ENCODE peak calls at places on chromosomes 7 and 10, in six cellular contexts. One of them, this sample, is unnamed.

GRCh38 chr7:12709731-12710502 is 22.5 kb downstream of the ARL4A start:
- DNase-seq in heart left ventricle: no peak
- DNase-seq in endothelial cell of umbilical vein: no peak
- DNase-seq in esophagus muscularis mucosa: no peak
- DNase-seq in spleen: no peak
- DNase-seq in testis: no peak
- DNase-seq in this sample: no peak

GRCh38 chr10:87519582-87519981 is 14.9 kb downstream of the MINPP1 start:
- DNase-seq in endothelial cell of umbilical vein: no peak
- DNase-seq in esophagus muscularis mucosa: no peak
- DNase-seq in spleen: no peak
- DNase-seq in testis: no peak
- DNase-seq in heart left ventricle: no peak
- DNase-seq in this sample: no peak

GRCh38 chr7:2613926-2614613 is 17.7 kb upstream of the TTYH3 start:
- DNase-seq in esophagus muscularis mucosa: no peak
- DNase-seq in testis: peak
- DNase-seq in endothelial cell of umbilical vein: no peak
- DNase-seq in heart left ventricle: peak
- DNase-seq in spleen: no peak
- DNase-seq in this sample: no peak

GRCh38 chr7:63925626-63926460 is 72.8 kb upstream of the ZNF722 start:
- DNase-seq in heart left ventricle: peak
- DNase-seq in testis: peak
- DNase-seq in endothelial cell of umbilical vein: no peak
- DNase-seq in esophagus muscularis mucosa: peak
- DNase-seq in spleen: peak
- DNase-seq in this sample: no peak

GRCh38 chr7:112594397-112594796 is 113.6 kb downstream of the LSMEM1 start:
- DNase-seq in testis: no peak
- DNase-seq in spleen: no peak
- DNase-seq in esophagus muscularis mucosa: no peak
- DNase-seq in endothelial cell of umbilical vein: no peak
- DNase-seq in heart left ventricle: no peak
- DNase-seq in this sample: no peak

GRCh38 chr7:116569737-116570136 is 44.9 kb downstream of the CAV1 start:
- DNase-seq in testis: no peak
- DNase-seq in heart left ventricle: no peak
- DNase-seq in endothelial cell of umbilical vein: no peak
- DNase-seq in spleen: no peak
- DNase-seq in esophagus muscularis mucosa: no peak
- DNase-seq in this sample: no peak

GRCh38 chr10:78976825-78977760 is 91.7 kb upstream of the ZMIZ1 start:
- DNase-seq in heart left ventricle: peak
- DNase-seq in endothelial cell of umbilical vein: no peak
- DNase-seq in esophagus muscularis mucosa: no peak
- DNase-seq in spleen: no peak
- DNase-seq in testis: no peak
- DNase-seq in this sample: no peak

GRCh38 chr7:98229441-98229840 is 18.2 kb downstream of the BHLHA15 start:
- DNase-seq in endothelial cell of umbilical vein: no peak
- DNase-seq in testis: no peak
- DNase-seq in esophagus muscularis mucosa: no peak
- DNase-seq in spleen: no peak
- DNase-seq in heart left ventricle: no peak
- DNase-seq in this sample: no peak

GRCh38 chr10:78980815-78981214 is 88.0 kb upstream of the ZMIZ1 start:
- DNase-seq in heart left ventricle: no peak
- DNase-seq in testis: no peak
- DNase-seq in spleen: no peak
- DNase-seq in endothelial cell of umbilical vein: no peak
- DNase-seq in esophagus muscularis mucosa: no peak
- DNase-seq in this sample: no peak

GRCh38 chr10:113060221-113061053 is 110.4 kb downstream of the TCF7L2 start:
- DNase-seq in heart left ventricle: peak
- DNase-seq in endothelial cell of umbilical vein: peak
- DNase-seq in esophagus muscularis mucosa: no peak
- DNase-seq in testis: peak
- DNase-seq in spleen: no peak
- DNase-seq in this sample: no peak

GRCh38 chr7:73570977-73571376 is 7.4 kb downstream of the TBL2 start:
- DNase-seq in endothelial cell of umbilical vein: no peak
- DNase-seq in spleen: peak
- DNase-seq in heart left ventricle: no peak
- DNase-seq in esophagus muscularis mucosa: no peak
- DNase-seq in testis: no peak
- DNase-seq in this sample: no peak

GRCh38 chr10:114548662-114549061 is 109.4 kb downstream of the ABLIM1 start:
- DNase-seq in testis: peak
- DNase-seq in endothelial cell of umbilical vein: peak
- DNase-seq in esophagus muscularis mucosa: no peak
- DNase-seq in heart left ventricle: peak
- DNase-seq in spleen: no peak
- DNase-seq in this sample: no peak

GRCh38 chr7:45402480-45403218 is 171.5 kb upstream of the ADCY1 start:
- DNase-seq in testis: no peak
- DNase-seq in esophagus muscularis mucosa: no peak
- DNase-seq in heart left ventricle: no peak
- DNase-seq in endothelial cell of umbilical vein: no peak
- DNase-seq in spleen: no peak
- DNase-seq in this sample: no peak

GRCh38 chr7:55150166-55150565 is 131.3 kb downstream of the EGFR start:
- DNase-seq in heart left ventricle: no peak
- DNase-seq in esophagus muscularis mucosa: no peak
- DNase-seq in endothelial cell of umbilical vein: no peak
- DNase-seq in spleen: peak
- DNase-seq in testis: no peak
- DNase-seq in this sample: no peak

GRCh38 chr10:76337641-76338040 is 906.2 kb downstream of the LRMDA start:
- DNase-seq in endothelial cell of umbilical vein: peak
- DNase-seq in testis: no peak
- DNase-seq in spleen: no peak
- DNase-seq in esophagus muscularis mucosa: no peak
- DNase-seq in heart left ventricle: no peak
- DNase-seq in this sample: no peak

GRCh38 chr7:44393238-44394111 is 68.1 kb upstream of the CAMK2B start:
- DNase-seq in testis: peak
- DNase-seq in endothelial cell of umbilical vein: no peak
- DNase-seq in heart left ventricle: no peak
- DNase-seq in esophagus muscularis mucosa: peak
- DNase-seq in spleen: no peak
- DNase-seq in this sample: peak

GRCh38 chr10:99429521-99430095 is 816 bp downstream of the GOT1 start:
- DNase-seq in endothelial cell of umbilical vein: no peak
- DNase-seq in esophagus muscularis mucosa: no peak
- DNase-seq in spleen: no peak
- DNase-seq in testis: no peak
- DNase-seq in heart left ventricle: no peak
- DNase-seq in this sample: no peak

GRCh38 chr10:86888585-86889381 is 68.6 kb downstream of the MMRN2 start:
- DNase-seq in endothelial cell of umbilical vein: peak
- DNase-seq in spleen: no peak
- DNase-seq in testis: no peak
- DNase-seq in heart left ventricle: no peak
- DNase-seq in esophagus muscularis mucosa: no peak
- DNase-seq in this sample: no peak

GRCh38 chr10:89426230-89426868 is 12.0 kb downstream of the IFIT5 start:
- DNase-seq in heart left ventricle: no peak
- DNase-seq in spleen: no peak
- DNase-seq in testis: no peak
- DNase-seq in esophagus muscularis mucosa: no peak
- DNase-seq in endothelial cell of umbilical vein: peak
- DNase-seq in this sample: no peak

GRCh38 chr10:1870491-1870890 is 133.2 kb upstream of the ADARB2 start:
- DNase-seq in endothelial cell of umbilical vein: no peak
- DNase-seq in esophagus muscularis mucosa: peak
- DNase-seq in testis: no peak
- DNase-seq in spleen: no peak
- DNase-seq in heart left ventricle: no peak
- DNase-seq in this sample: no peak

GRCh38 chr7:131605280-131605878 is 49.0 kb upstream of the PODXL start:
- DNase-seq in heart left ventricle: no peak
- DNase-seq in endothelial cell of umbilical vein: no peak
- DNase-seq in testis: no peak
- DNase-seq in spleen: no peak
- DNase-seq in esophagus muscularis mucosa: no peak
- DNase-seq in this sample: no peak

GRCh38 chr7:6160191-6160623 is 112.2 kb downstream of the CYTH3 start:
- DNase-seq in heart left ventricle: peak
- DNase-seq in endothelial cell of umbilical vein: peak
- DNase-seq in esophagus muscularis mucosa: no peak
- DNase-seq in testis: peak
- DNase-seq in spleen: no peak
- DNase-seq in this sample: no peak

GRCh38 chr7:142329062-142329788 is 71.4 kb upstream of the PRSS58 start:
- DNase-seq in testis: no peak
- DNase-seq in endothelial cell of umbilical vein: no peak
- DNase-seq in esophagus muscularis mucosa: no peak
- DNase-seq in heart left ventricle: no peak
- DNase-seq in spleen: no peak
- DNase-seq in this sample: no peak

GRCh38 chr10:31401287-31401686 is 82.3 kb downstream of the ZEB1 start:
- DNase-seq in spleen: no peak
- DNase-seq in endothelial cell of umbilical vein: no peak
- DNase-seq in esophagus muscularis mucosa: no peak
- DNase-seq in heart left ventricle: no peak
- DNase-seq in testis: no peak
- DNase-seq in this sample: no peak

GRCh38 chr10:78852856-78853255 is 215.9 kb upstream of the ZMIZ1 start:
- DNase-seq in esophagus muscularis mucosa: no peak
- DNase-seq in endothelial cell of umbilical vein: peak
- DNase-seq in testis: peak
- DNase-seq in spleen: no peak
- DNase-seq in heart left ventricle: no peak
- DNase-seq in this sample: no peak

GRCh38 chr10:79947787-79948424 is 999 bp downstream of the SFTPD start:
- DNase-seq in testis: no peak
- DNase-seq in heart left ventricle: no peak
- DNase-seq in spleen: no peak
- DNase-seq in esophagus muscularis mucosa: peak
- DNase-seq in endothelial cell of umbilical vein: no peak
- DNase-seq in this sample: peak

DNA sequence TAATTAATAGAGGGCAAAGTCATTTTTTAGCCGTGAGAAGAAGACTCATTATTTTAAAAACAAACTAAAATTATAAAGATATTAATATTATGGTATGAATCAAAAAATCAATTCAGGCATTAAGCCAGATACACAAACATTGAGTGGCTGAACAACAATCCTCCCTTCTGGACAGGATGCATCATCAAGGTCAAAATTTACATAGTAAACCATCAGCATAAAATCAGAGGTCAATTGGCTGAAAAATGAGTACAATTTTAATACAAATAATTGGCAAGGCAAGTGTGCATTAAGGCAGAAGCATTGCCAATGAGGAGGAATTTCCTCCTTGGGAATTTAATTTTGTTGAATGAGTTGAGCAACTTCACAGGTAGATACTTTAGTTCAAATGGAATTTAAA is 108.2 kb downstream of the PCLO start:
- DNase-seq in heart left ventricle: no peak
- DNase-seq in spleen: no peak
- DNase-seq in testis: no peak
- DNase-seq in esophagus muscularis mucosa: no peak
- DNase-seq in endothelial cell of umbilical vein: no peak
- DNase-seq in this sample: no peak
- TF ChIP-seq POLR2A in heart left ventricle: no peak
- TF ChIP-seq POLR2A in spleen: no peak
- TF ChIP-seq POLR2A in testis: no peak
- TF ChIP-seq POLR2A in esophagus muscularis mucosa: no peak
- TF ChIP-seq POLR2A in endothelial cell of umbilical vein: no peak
- TF ChIP-seq POLR2A in this sample: no peak

DNA sequence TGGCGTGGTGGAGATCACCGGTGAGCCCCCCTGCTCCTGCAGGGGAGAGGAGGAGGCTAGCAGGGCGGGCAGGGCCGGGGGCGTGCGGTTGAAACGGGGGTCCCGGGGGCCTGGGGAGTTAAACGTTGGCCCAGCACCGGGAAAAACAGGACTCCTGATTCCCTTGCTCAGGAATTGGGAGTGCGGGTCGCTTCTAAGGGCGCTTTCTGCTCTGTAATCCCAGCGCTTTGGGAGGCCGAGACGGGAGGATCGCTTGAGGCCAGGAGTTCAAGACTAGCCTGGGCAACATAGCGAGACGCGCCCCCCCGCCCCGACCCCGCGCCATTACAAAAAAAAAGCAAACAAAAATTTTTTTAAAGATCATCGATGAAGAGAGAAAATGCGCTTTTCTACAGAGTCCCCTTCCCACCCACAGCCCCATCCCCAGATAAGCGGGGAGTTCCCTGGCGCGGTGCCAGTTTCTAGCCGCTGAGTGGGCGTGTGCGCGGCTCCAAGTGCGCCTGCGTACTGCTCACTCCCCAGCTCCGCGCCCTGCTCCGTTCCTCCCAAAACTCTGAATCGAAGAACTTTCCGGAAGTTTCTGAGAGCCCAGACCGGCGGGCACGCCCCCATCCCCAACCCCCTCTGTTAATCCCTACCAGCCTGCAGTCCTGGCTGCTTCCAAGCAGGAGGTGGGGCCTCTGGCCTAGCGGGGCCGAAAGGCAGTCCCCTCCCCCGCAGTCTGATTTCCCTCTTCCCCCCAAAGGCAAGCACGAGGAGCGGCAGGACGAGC is 770 bp downstream of the HSPB1 start:
- DNase-seq in esophagus muscularis mucosa: peak
- DNase-seq in endothelial cell of umbilical vein: peak
- DNase-seq in heart left ventricle: peak
- DNase-seq in testis: peak
- DNase-seq in spleen: peak
- DNase-seq in this sample: no peak
- TF ChIP-seq POLR2A in esophagus muscularis mucosa: peak
- TF ChIP-seq POLR2A in endothelial cell of umbilical vein: no peak
- TF ChIP-seq POLR2A in heart left ventricle: no peak
- TF ChIP-seq POLR2A in testis: peak
- TF ChIP-seq POLR2A in spleen: no peak
- TF ChIP-seq POLR2A in this sample: peak

GRCh38 chr10:3808689-3809199 is 23.7 kb upstream of the KLF6 start:
- DNase-seq in spleen: no peak
- DNase-seq in endothelial cell of umbilical vein: peak
- DNase-seq in esophagus muscularis mucosa: peak
- DNase-seq in heart left ventricle: no peak
- DNase-seq in testis: no peak
- DNase-seq in this sample: peak
- TF ChIP-seq POLR2A in spleen: no peak
- TF ChIP-seq POLR2A in endothelial cell of umbilical vein: no peak
- TF ChIP-seq POLR2A in esophagus muscularis mucosa: no peak
- TF ChIP-seq POLR2A in heart left ventricle: no peak
- TF ChIP-seq POLR2A in testis: no peak
- TF ChIP-seq POLR2A in this sample: no peak

DNA sequence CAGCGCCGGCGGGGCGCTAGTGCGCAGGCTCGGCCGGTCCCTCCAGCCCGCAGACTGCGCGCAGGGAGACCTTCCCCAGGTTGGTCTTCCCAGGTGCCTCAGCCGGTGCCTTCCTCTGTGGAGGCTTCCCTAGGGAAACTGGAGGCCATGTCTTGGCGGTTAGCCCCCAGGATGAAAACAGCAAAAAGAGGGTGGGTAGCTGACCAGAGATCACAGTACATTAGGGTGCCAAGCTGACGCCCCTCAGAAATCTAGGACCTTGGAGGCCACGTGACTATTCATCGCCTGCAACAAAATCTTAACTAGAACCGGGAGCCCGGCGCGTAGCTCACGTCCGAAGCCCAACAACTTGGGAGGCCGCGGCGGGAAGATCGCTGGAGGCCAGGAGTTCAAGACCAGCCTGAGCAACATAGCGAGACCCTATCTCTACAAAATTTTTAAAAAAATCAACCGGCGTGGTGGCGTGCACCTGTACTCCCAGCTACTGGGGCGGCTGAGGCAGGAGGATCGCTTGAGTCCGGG is 327 bp upstream of the FIS1 start:
- DNase-seq in spleen: peak
- DNase-seq in esophagus muscularis mucosa: no peak
- DNase-seq in endothelial cell of umbilical vein: no peak
- DNase-seq in testis: peak
- DNase-seq in heart left ventricle: no peak
- DNase-seq in this sample: no peak
- TF ChIP-seq POLR2A in spleen: no peak
- TF ChIP-seq POLR2A in esophagus muscularis mucosa: no peak
- TF ChIP-seq POLR2A in endothelial cell of umbilical vein: no peak
- TF ChIP-seq POLR2A in testis: no peak
- TF ChIP-seq POLR2A in heart left ventricle: no peak
- TF ChIP-seq POLR2A in this sample: no peak